ENCODE peak calls at places on chromosomes 12 and 14, in four cellular contexts. Z is COLO829, L is ecto neural progenitor cell, B is posterior cingulate gyrus. G is an unnamed sample.

GRCh38 chr12:117884161-117884560 is 84.6 kb downstream of the KSR2 start:
- DNase-seq in Z (no peak), L (no peak), B (no peak), G (no peak)

GRCh38 chr12:110247340-110248095 is 33.5 kb upstream of the ATP2A2 start:
- DNase-seq in Z (no peak), L (no peak), B (no peak), G (no peak)

GRCh38 chr14:22465201-22465835 is 123.7 kb downstream of the DAD1 start:
- DNase-seq in Z (no peak), L (no peak), B (no peak), G (no peak)

GRCh38 chr14:54902521-54903420 is at the start of gene GCH1:
- DNase-seq in Z (no peak), L (peak; percentile 87), B (peak; percentile 29), G (peak; percentile 86)

GRCh38 chr14:52402812-52403526 is 88.9 kb downstream of the PTGER2 start:
- DNase-seq in Z (no peak), L (no peak), B (no peak), G (no peak)

GRCh38 chr14:91873476-91874265 is 6.3 kb upstream of the TC2N start:
- DNase-seq in Z (no peak), L (no peak), B (no peak), G (no peak)

GRCh38 chr14:57405562-57405961 is 15.2 kb downstream of the NAA30 start:
- DNase-seq in Z (no peak), L (no peak), B (no peak), G (no peak)

GRCh38 chr12:65015850-65016249 is 105.3 kb downstream of the WIF1 start:
- DNase-seq in Z (no peak), L (no peak), B (no peak), G (no peak)

GRCh38 chr12:7099290-7099996 is 7.2 kb upstream of the C1R start:
- DNase-seq in Z (no peak), L (no peak), B (no peak), G (no peak)

GRCh38 chr12:123071401-123072304 is 79.2 kb downstream of the PITPNM2 start:
- DNase-seq in Z (no peak), L (no peak), B (no peak), G (no peak)